ENCODE peak calls at places on chromosome 4, in ten cellular contexts. Q is fibroblast of lung; U is CD8-positive, alpha-beta T cell; L is epithelial cell of proximal tubule; H is pancreas; N is fibroblast of pulmonary artery; G is astrocyte of the spinal cord; T is HFFc6; R is left lung; W is nephron progenitor cell. F is an unnamed sample.

GRCh38 chr4:5638976-5639375 is 69.4 kb downstream of the EVC2 start:
- DNase-seq in N (no peak), R (no peak), Q (peak; percentile 17), W (no peak), U (no peak), L (no peak), T (peak; percentile 73), H (no peak), G (peak; percentile 78), F (no peak)

GRCh38 chr4:8129136-8129535 is 29.5 kb downstream of the ABLIM2 start:
- DNase-seq in W (no peak), L (no peak), G (no peak), R (peak; percentile 58), N (no peak), U (no peak), Q (no peak), H (no peak), T (no peak), F (no peak)

GRCh38 chr4:71550220-71551190 is 211.7 kb downstream of the SLC4A4 start:
- DNase-seq in Q (peak; percentile 72), U (no peak), H (no peak), G (peak; percentile 72), N (peak; percentile 32), W (no peak), R (no peak), T (peak; percentile 82), L (peak; percentile 68), F (no peak)

GRCh38 chr4:111991797-111992196 is 153.5 kb upstream of the FAM241A start:
- DNase-seq in H (no peak), N (peak; percentile 67), L (peak; percentile 80), G (peak; percentile 35), U (no peak), T (peak; percentile 70), Q (peak; percentile 65), W (no peak), R (no peak), F (peak; percentile 57)

GRCh38 chr4:116122131-116122530 is 963.2 kb downstream of the TRAM1L1 start:
- DNase-seq in U (no peak), W (no peak), N (no peak), R (no peak), T (no peak), H (no peak), G (peak; percentile 48), Q (no peak), L (no peak), F (no peak)

GRCh38 chr4:110442309-110442708 is 33.6 kb upstream of the ENPEP start:
- DNase-seq in W (no peak), H (no peak), L (no peak), T (no peak), U (no peak), N (no peak), G (no peak), Q (no peak), R (no peak), F (no peak)

GRCh38 chr4:125115476-125115875 is 199.3 kb upstream of the FAT4 start:
- DNase-seq in U (no peak), R (no peak), T (peak; percentile 2), L (no peak), Q (peak; percentile 21), N (peak; percentile 18), W (no peak), H (no peak), G (peak; percentile 39), F (no peak)

GRCh38 chr4:1082215-1083182 is 30.9 kb downstream of the RNF212 start:
- DNase-seq in T (peak; percentile 58), L (peak; percentile 87), G (peak; percentile 70), H (peak; percentile 92), U (no peak), N (peak; percentile 78), R (peak; percentile 87), Q (peak; percentile 81), W (no peak), F (peak; percentile 93)

GRCh38 chr4:55159851-55160250 is 34.5 kb upstream of the KDR start:
- DNase-seq in R (no peak), H (no peak), W (no peak), T (no peak), N (peak; percentile 29), Q (no peak), U (no peak), L (no peak), G (no peak), F (no peak)

GRCh38 chr4:5874811-5875465 is 17.9 kb downstream of the CRMP1 start:
- DNase-seq in Q (peak; percentile 22), W (no peak), N (peak; percentile 6), U (no peak), T (no peak), H (no peak), G (peak; percentile 64), L (no peak), R (no peak), F (no peak)

DNA sequence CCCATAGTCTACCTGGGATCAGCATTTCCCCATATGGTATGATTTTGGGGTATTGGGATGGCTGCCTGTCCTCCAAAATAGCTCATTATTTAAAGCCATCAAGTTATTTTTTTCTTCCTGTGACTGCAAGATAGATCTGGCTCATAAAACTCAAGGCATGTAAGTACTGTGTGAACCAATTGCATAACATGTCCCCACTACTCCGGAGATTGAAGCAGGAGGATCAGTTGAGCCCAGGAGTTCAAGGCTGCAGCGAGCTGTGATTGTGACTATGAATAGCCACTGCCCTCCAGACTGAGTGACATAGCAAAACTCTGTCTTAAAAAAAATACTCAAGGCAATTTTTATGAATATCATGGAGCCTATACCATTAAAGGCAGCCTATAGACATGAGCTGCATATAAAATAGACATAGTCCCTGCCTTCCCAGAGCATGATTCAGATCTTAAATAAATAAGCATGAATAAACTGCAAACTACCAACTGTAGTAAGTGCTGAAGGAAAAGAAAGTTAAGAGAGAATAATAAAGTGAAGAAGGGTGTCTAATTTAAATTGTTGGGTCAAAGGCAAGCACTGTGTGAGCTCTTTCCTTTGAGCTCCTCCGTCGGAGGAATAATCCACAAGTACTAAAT is 16.9 kb upstream of the MMAA start:
- DNase-seq in L (no peak), H (no peak), G (no peak), R (no peak), U (no peak), W (no peak), N (no peak), T (no peak), Q (no peak), F (no peak)
- TF ChIP-seq CTCF in L (no peak), H (no peak), G (no peak), R (no peak), U (no peak), W (no peak), N (no peak), T (no peak), Q (no peak), F (no peak)

GRCh38 chr4:76200771-76201224 is 12.8 kb downstream of the SCARB2 start:
- DNase-seq in R (no peak), G (no peak), U (no peak), L (no peak), T (no peak), H (peak; percentile 63), Q (no peak), W (no peak), N (no peak), F (no peak)

GRCh38 chr4:76197971-76198410 is 15.6 kb downstream of the SCARB2 start:
- DNase-seq in T (no peak), W (peak; percentile 12), R (peak; percentile 80), L (no peak), N (peak; percentile 72), Q (peak; percentile 79), G (peak; percentile 88), H (peak; percentile 43), U (peak; percentile 14), F (no peak)

GRCh38 chr4:76198411-76199237 is 15.0 kb downstream of the SCARB2 start:
- DNase-seq in H (peak; percentile 74), W (peak; percentile 19), Q (peak; percentile 93), N (peak; percentile 94), U (peak; percentile 31), R (no peak), L (no peak), T (peak; percentile 74), G (peak; percentile 89), F (peak; percentile 73)

GRCh38 chr4:76197001-76197743 is 16.5 kb downstream of the SCARB2 start:
- DNase-seq in H (no peak), U (no peak), L (no peak), N (no peak), G (peak; percentile 33), W (no peak), T (peak; percentile 22), R (no peak), Q (no peak), F (no peak)

DNA sequence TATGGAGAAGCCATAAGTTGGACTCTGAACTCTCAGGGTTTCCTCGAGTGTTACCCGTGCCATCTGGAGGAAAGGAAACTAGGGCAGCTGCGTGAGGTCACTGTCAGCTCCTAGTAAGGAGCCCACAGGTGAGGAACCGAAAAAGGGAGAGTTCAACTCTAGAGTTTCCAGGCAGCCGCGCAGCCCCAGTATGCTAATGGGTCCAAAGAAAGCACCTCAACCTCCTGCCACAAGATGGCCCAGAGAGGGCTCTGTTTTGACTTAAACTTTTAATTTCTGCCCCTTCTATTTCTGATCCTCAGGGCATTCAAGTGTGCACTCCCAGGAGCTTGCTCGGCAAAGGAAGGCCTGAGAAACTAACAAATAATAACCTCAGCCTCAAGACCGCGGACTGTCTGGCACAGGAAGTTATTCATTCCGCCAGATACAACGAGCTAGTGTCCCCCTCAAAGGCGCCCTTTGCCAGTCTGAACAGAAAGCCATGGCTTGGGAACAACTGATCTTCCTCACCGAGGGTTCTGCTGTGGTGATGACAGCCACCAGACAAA is 13.9 kb downstream of the SCARB2 start:
- DNase-seq in T (no peak), G (peak; percentile 23), H (peak; percentile 58), N (peak; percentile 51), W (no peak), L (no peak), Q (peak; percentile 26), U (peak; percentile 10), R (no peak), F (no peak)
- TF ChIP-seq CTCF in T (no peak), G (no peak), H (no peak), N (peak; percentile 9), W (no peak), L (peak; percentile 25), Q (peak; percentile 16), U (no peak), R (no peak), F (no peak)

DNA sequence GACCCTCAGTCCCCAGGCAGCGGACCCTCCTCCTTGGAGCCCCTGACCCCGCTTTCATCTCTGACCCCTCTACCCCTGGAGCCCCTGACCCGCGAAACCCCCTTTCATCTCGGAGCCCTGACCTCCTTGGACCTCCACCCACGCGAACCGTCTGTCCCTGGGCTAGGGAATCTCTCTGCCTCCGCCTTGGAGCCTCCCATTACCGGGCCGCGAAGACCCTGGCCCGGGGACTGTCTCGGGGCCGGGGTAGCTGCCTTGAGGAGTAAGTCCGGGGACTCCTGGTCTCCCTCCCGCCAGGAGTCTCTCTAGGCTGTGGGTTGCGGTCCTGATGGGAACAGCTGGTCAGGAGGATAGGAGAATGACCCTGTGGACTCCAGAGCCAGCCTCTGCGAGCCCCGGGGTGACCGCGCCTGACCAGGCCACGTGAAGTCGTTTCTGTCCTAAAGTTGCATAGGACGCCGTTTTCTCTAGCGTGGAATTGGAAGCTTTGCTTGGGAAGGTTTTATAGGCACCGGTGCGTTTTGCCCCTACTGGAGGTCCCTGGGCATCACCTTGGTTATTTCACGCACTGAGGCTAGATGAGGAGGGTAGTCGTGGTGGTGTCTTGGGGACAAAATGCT is 824 bp downstream of the TBC1D14 start:
- DNase-seq in U (no peak), L (no peak), N (no peak), H (no peak), T (no peak), R (peak; percentile 79), G (no peak), W (peak; percentile 35), Q (no peak), F (no peak)
- TF ChIP-seq CTCF in U (peak; percentile 40), L (peak; percentile 47), N (peak; percentile 6), H (no peak), T (peak; percentile 36), R (no peak), G (peak; percentile 23), W (peak; percentile 16), Q (peak; percentile 16), F (no peak)

GRCh38 chr4:91113130-91113706 is 986.0 kb downstream of the CCSER1 start:
- DNase-seq in T (no peak), H (no peak), Q (peak; percentile 52), N (peak; percentile 69), G (peak; percentile 32), L (no peak), R (no peak), W (no peak), U (no peak), F (no peak)
- TF ChIP-seq CTCF in T (peak; percentile 71), H (peak; percentile 20), Q (peak; percentile 69), N (peak; percentile 76), G (peak; percentile 63), L (peak; percentile 82), R (peak; percentile 39), W (peak; percentile 71), U (no peak), F (no peak)